ENCODE peak calls at places on chromosome 1, in ten cellular contexts. K is mesendoderm; W is CD4-positive, alpha-beta T cell; D is AG10803; S is pulmonary artery endothelial cell; C is HTR-8/SVneo; O is stomach; T is T-helper 1 cell; R is NT2/D1; L is neuronal stem cell. J is an unnamed sample.

GRCh38 chr1:212519131-212519530 is 86.4 kb downstream of the NENF start:
- DNase-seq in S (no peak), C (no peak), D (no peak), L (no peak), R (no peak), W (no peak), O (no peak), T (no peak), K (no peak), J (no peak)

GRCh38 chr1:151309851-151310323 is 17.3 kb downstream of the PI4KB start:
- DNase-seq in L (no peak), D (no peak), C (no peak), T (no peak), W (no peak), R (peak; percentile 57), K (peak; percentile 78), O (no peak), S (no peak), J (no peak)

GRCh38 chr1:100299521-100300222 is 33.7 kb downstream of the RTCA start:
- DNase-seq in W (no peak), S (no peak), R (no peak), T (no peak), O (peak; percentile 28), D (no peak), L (no peak), K (no peak), C (no peak), J (no peak)

GRCh38 chr1:38463074-38463473 is 396.5 kb downstream of the RRAGC start:
- DNase-seq in D (no peak), K (no peak), C (no peak), T (no peak), S (no peak), W (no peak), L (no peak), R (no peak), O (no peak), J (no peak)

GRCh38 chr1:58870298-58870676 is 86.4 kb upstream of the JUN start:
- DNase-seq in O (peak; percentile 84), L (no peak), R (no peak), K (no peak), C (no peak), S (no peak), D (no peak), W (no peak), T (no peak), J (no peak)

GRCh38 chr1:38533772-38534472 is 325.6 kb downstream of the RRAGC start:
- DNase-seq in S (no peak), R (no peak), L (no peak), K (no peak), W (no peak), O (no peak), D (no peak), C (no peak), T (no peak), J (no peak)

GRCh38 chr1:101235241-101235695 is 1.6 kb upstream of the S1PR1 start:
- DNase-seq in T (no peak), L (no peak), D (no peak), W (no peak), R (no peak), C (no peak), S (no peak), K (peak; percentile 32), O (no peak), J (no peak)

GRCh38 chr1:30718636-30719405 is 4.6 kb downstream of the MATN1 start:
- DNase-seq in L (no peak), D (peak; percentile 99), W (peak; percentile 75), R (peak; percentile 80), C (peak; percentile 88), S (peak; percentile 89), O (peak; percentile 81), K (peak; percentile 96), T (peak; percentile 68), J (peak; percentile 96)

GRCh38 chr1:77438239-77438913 is 156.6 kb downstream of the AK5 start:
- DNase-seq in T (no peak), O (no peak), K (no peak), C (no peak), L (no peak), W (no peak), R (no peak), D (peak; percentile 85), S (no peak), J (no peak)

GRCh38 chr1:186497651-186498050 is 36.7 kb upstream of the PDC start:
- DNase-seq in R (no peak), K (no peak), S (no peak), D (no peak), C (no peak), O (no peak), W (no peak), T (no peak), L (no peak), J (no peak)

GRCh38 chr1:21553116-21553926 is 44.1 kb downstream of the ALPL start:
- DNase-seq in C (peak; percentile 36), O (no peak), K (peak; percentile 78), D (peak; percentile 87), T (no peak), R (no peak), S (no peak), W (no peak), L (no peak), J (no peak)

GRCh38 chr1:54705153-54705552 is 10.5 kb upstream of the TTC4 start:
- DNase-seq in S (no peak), W (no peak), L (no peak), T (no peak), D (no peak), R (no peak), K (no peak), C (no peak), O (no peak), J (no peak)

J was measured in activated T-helper 2 cell treated with anti-CD3 and anti-CD28 coated beads, Interferon-gamma antibody, Interleukin-2, Interleukin-4, amounts not matched to agents 10 μg/mL and 5 μg/mL and 100 μg/mL, durations not matched to agents 14 hours and 24 hours and 36 hours.